ENCODE peak calls at places on chromosomes 6 and 20, in six cellular contexts. One of them, this sample, is unnamed.

GRCh38 chr6:149483302-149483701 is 1.5 kb downstream of the ZC3H12D start:
- DNase-seq in GM23338: no peak
- DNase-seq in HCT116: no peak
- DNase-seq in PC-3: no peak
- DNase-seq in hepatocyte: no peak
- DNase-seq in SK-N-SH: no peak
- DNase-seq in this sample: no peak

GRCh38 chr6:127177030-127177928 is 58.8 kb downstream of the RSPO3 start:
- DNase-seq in GM23338: no peak
- DNase-seq in HCT116: no peak
- DNase-seq in PC-3: no peak
- DNase-seq in hepatocyte: no peak
- DNase-seq in SK-N-SH: no peak
- DNase-seq in this sample: no peak

GRCh38 chr20:32210206-32210605 is 2.5 kb downstream of the POFUT1 start:
- DNase-seq in GM23338: no peak
- DNase-seq in HCT116: no peak
- DNase-seq in PC-3: no peak
- DNase-seq in hepatocyte: no peak
- DNase-seq in SK-N-SH: no peak
- DNase-seq in this sample: no peak

GRCh38 chr6:72386324-72386723 is 235.5 kb upstream of the KCNQ5 start:
- DNase-seq in GM23338: no peak
- DNase-seq in HCT116: no peak
- DNase-seq in PC-3: no peak
- DNase-seq in hepatocyte: no peak
- DNase-seq in SK-N-SH: no peak
- DNase-seq in this sample: no peak

GRCh38 chr20:46512943-46513844 is at the start of gene ZNF334:
- DNase-seq in GM23338: peak
- DNase-seq in HCT116: no peak
- DNase-seq in PC-3: peak
- DNase-seq in hepatocyte: peak
- DNase-seq in SK-N-SH: peak
- DNase-seq in this sample: peak

GRCh38 chr20:20363449-20364015 is 4.4 kb upstream of the INSM1 start:
- DNase-seq in GM23338: peak
- DNase-seq in HCT116: no peak
- DNase-seq in PC-3: no peak
- DNase-seq in hepatocyte: no peak
- DNase-seq in SK-N-SH: no peak
- DNase-seq in this sample: peak

GRCh38 chr6:139114741-139115140 is 20.1 kb upstream of the HECA start:
- DNase-seq in GM23338: no peak
- DNase-seq in HCT116: no peak
- DNase-seq in PC-3: no peak
- DNase-seq in hepatocyte: no peak
- DNase-seq in SK-N-SH: no peak
- DNase-seq in this sample: no peak

GRCh38 chr6:156420172-156420993 is 356.8 kb upstream of the ARID1B start:
- DNase-seq in GM23338: no peak
- DNase-seq in HCT116: no peak
- DNase-seq in PC-3: no peak
- DNase-seq in hepatocyte: no peak
- DNase-seq in SK-N-SH: no peak
- DNase-seq in this sample: no peak

GRCh38 chr20:61520761-61521460 is 268.9 kb downstream of the CDH4 start:
- DNase-seq in GM23338: no peak
- DNase-seq in HCT116: no peak
- DNase-seq in PC-3: no peak
- DNase-seq in hepatocyte: no peak
- DNase-seq in SK-N-SH: no peak
- DNase-seq in this sample: no peak

GRCh38 chr20:18428490-18429173 is 38.2 kb downstream of the DZANK1 start:
- DNase-seq in GM23338: no peak
- DNase-seq in HCT116: no peak
- DNase-seq in PC-3: peak
- DNase-seq in hepatocyte: peak
- DNase-seq in SK-N-SH: no peak
- DNase-seq in this sample: no peak

GRCh38 chr20:237479-237878 is 10.4 kb downstream of the DEFB129 start:
- DNase-seq in GM23338: no peak
- DNase-seq in HCT116: no peak
- DNase-seq in PC-3: no peak
- DNase-seq in hepatocyte: no peak
- DNase-seq in SK-N-SH: no peak
- DNase-seq in this sample: no peak

GRCh38 chr6:154602296-154602695 is 91.8 kb upstream of the CNKSR3 start:
- DNase-seq in GM23338: no peak
- DNase-seq in HCT116: no peak
- DNase-seq in PC-3: no peak
- DNase-seq in hepatocyte: no peak
- DNase-seq in SK-N-SH: no peak
- DNase-seq in this sample: no peak

GRCh38 chr6:129730477-129731165 is 20.6 kb upstream of the ARHGAP18 start:
- DNase-seq in GM23338: peak
- DNase-seq in HCT116: no peak
- DNase-seq in PC-3: peak
- DNase-seq in hepatocyte: peak
- DNase-seq in SK-N-SH: no peak
- DNase-seq in this sample: peak

GRCh38 chr6:132004668-132005067 is 53.5 kb upstream of the CCN2 start:
- DNase-seq in GM23338: no peak
- DNase-seq in HCT116: no peak
- DNase-seq in PC-3: no peak
- DNase-seq in hepatocyte: no peak
- DNase-seq in SK-N-SH: no peak
- DNase-seq in this sample: no peak

GRCh38 chr6:111361648-111362047 is 121.4 kb downstream of the REV3L start:
- DNase-seq in GM23338: peak
- DNase-seq in HCT116: peak
- DNase-seq in PC-3: peak
- DNase-seq in hepatocyte: peak
- DNase-seq in SK-N-SH: peak
- DNase-seq in this sample: peak

GRCh38 chr20:24650091-24650490 is 180.7 kb downstream of the SYNDIG1 start:
- DNase-seq in GM23338: no peak
- DNase-seq in HCT116: no peak
- DNase-seq in PC-3: peak
- DNase-seq in hepatocyte: peak
- DNase-seq in SK-N-SH: no peak
- DNase-seq in this sample: no peak

GRCh38 chr6:88843040-88843439 is 120.4 kb downstream of the RNGTT start:
- DNase-seq in GM23338: no peak
- DNase-seq in HCT116: no peak
- DNase-seq in PC-3: peak
- DNase-seq in hepatocyte: no peak
- DNase-seq in SK-N-SH: no peak
- DNase-seq in this sample: no peak

GRCh38 chr6:49322861-49323260 is 140.2 kb downstream of the MMUT start:
- DNase-seq in GM23338: no peak
- DNase-seq in HCT116: no peak
- DNase-seq in PC-3: no peak
- DNase-seq in hepatocyte: no peak
- DNase-seq in SK-N-SH: no peak
- DNase-seq in this sample: no peak

GRCh38 chr6:10478187-10479040 is 42.7 kb upstream of the GCNT2 start:
- DNase-seq in GM23338: peak
- DNase-seq in HCT116: peak
- DNase-seq in PC-3: peak
- DNase-seq in hepatocyte: peak
- DNase-seq in SK-N-SH: peak
- DNase-seq in this sample: peak

GRCh38 chr6:157625764-157626163 is 197.3 kb upstream of the SNX9 start:
- DNase-seq in GM23338: no peak
- DNase-seq in HCT116: no peak
- DNase-seq in PC-3: no peak
- DNase-seq in hepatocyte: no peak
- DNase-seq in SK-N-SH: no peak
- DNase-seq in this sample: no peak

DNA sequence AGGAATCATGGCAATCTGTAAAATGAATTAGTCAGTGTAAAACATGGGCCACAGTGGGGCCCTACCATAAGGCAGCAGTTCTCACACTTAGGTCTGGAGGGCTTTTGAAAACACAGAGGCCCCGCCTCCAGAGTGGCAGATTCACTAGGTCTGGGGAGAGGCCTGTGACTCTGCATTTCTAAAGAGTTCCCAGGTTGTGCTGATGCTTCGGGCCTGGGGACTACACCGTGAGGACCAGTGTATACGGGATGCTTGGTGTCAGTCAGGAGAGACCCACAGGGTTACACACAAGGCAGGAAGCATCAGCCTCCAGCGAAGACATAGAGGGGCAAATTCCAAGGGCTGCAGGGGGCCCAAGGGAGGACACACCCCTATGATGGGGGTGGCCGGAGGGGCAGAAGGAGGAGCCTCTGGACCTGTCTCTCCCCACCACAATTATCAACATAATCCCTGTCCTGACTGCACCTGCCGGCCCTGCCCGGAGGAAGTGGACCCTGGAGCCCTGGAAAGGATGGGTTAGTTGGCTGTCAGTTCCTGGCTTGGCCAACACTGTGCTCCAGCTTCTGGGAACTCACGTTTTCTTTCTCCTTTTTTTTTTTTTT is 46.7 kb downstream of the FGD2 start:
- DNase-seq in GM23338: peak
- DNase-seq in HCT116: no peak
- DNase-seq in PC-3: no peak
- DNase-seq in hepatocyte: no peak
- DNase-seq in SK-N-SH: no peak
- DNase-seq in this sample: peak
- TF ChIP-seq EZH2phosphoT487 in GM23338: no peak
- TF ChIP-seq EZH2phosphoT487 in HCT116: no peak
- TF ChIP-seq EZH2phosphoT487 in PC-3: no peak
- TF ChIP-seq EZH2phosphoT487 in hepatocyte: no peak
- TF ChIP-seq EZH2phosphoT487 in SK-N-SH: no peak
- TF ChIP-seq EZH2phosphoT487 in this sample: no peak

DNA sequence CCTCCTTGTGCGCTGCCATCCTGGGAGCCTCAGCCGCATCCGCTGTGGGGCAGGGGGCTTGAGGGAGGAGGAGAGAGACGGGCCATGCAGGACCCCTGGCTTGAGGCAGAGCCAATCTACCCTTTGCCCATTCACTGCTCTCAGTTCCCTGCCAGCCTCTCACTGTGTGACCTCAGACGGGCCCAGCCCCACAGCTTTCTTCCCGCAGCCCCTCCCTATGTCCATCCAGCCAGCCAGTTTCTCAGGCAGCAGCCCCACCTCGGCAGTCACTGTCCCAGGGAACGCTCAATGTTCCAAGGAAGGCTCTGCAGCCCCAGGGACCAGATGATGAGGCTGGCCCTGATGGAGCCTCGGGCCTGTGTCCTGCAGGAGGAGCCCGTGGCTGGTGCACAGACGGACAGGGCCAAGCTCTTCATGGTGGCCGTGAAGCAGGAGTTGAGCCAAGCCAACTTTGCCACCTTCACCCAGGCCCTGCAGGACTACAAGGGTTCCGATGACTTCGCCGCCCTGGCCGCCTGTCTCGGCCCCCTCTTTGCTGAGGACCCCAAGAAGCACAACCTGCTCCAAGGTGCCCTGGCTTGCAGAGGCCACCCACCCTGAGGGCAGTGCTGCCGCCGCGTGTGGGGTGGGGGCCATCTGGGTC is 3.9 kb upstream of the TNFRSF6B start:
- DNase-seq in GM23338: no peak
- DNase-seq in HCT116: no peak
- DNase-seq in PC-3: peak
- DNase-seq in hepatocyte: no peak
- DNase-seq in SK-N-SH: no peak
- DNase-seq in this sample: no peak
- TF ChIP-seq EZH2phosphoT487 in GM23338: no peak
- TF ChIP-seq EZH2phosphoT487 in HCT116: no peak
- TF ChIP-seq EZH2phosphoT487 in PC-3: no peak
- TF ChIP-seq EZH2phosphoT487 in hepatocyte: no peak
- TF ChIP-seq EZH2phosphoT487 in SK-N-SH: no peak
- TF ChIP-seq EZH2phosphoT487 in this sample: no peak

DNA sequence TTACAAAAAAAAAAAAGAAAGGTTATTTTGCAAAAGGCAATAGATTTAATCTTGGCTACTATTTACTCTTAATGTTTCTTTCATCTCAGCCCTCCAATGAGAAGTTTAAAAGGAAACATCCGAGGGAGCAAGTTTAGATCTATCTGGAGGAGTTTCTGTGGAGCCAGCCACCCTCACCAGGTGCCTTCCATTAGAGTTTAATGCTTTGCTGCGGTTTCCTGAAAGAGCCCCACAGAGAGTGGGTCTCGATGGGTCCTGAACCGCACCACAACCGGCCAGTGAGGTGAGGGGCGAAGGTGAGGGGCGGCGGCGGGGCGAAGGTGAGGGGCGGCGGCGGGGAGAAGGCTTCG is 594 bp downstream of the PRKN start:
- DNase-seq in GM23338: no peak
- DNase-seq in HCT116: no peak
- DNase-seq in PC-3: peak
- DNase-seq in hepatocyte: no peak
- DNase-seq in SK-N-SH: no peak
- DNase-seq in this sample: no peak
- TF ChIP-seq EZH2phosphoT487 in GM23338: no peak
- TF ChIP-seq EZH2phosphoT487 in HCT116: no peak
- TF ChIP-seq EZH2phosphoT487 in PC-3: no peak
- TF ChIP-seq EZH2phosphoT487 in hepatocyte: no peak
- TF ChIP-seq EZH2phosphoT487 in SK-N-SH: no peak
- TF ChIP-seq EZH2phosphoT487 in this sample: no peak

DNA sequence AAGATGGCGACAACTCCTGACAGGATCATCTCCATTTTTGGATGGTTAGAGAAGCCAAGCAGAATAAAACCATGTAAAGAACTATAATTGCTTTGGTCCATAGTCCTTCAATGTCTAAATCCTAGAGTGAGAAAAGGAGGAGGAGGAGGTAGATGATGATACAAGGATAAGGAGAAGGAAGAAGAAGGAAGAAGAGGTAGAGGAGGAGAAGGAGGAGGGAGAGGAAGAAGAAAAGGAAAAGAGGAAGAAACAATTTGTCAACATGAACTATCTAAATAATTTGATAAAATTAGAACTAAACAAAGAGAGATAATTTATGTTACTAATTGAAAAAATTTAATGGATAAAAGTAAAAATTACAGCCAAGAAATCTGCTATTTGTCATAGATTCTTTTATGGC is at the start of gene OR2W1:
- DNase-seq in GM23338: no peak
- DNase-seq in HCT116: no peak
- DNase-seq in PC-3: no peak
- DNase-seq in hepatocyte: no peak
- DNase-seq in SK-N-SH: no peak
- DNase-seq in this sample: no peak
- TF ChIP-seq EZH2phosphoT487 in GM23338: no peak
- TF ChIP-seq EZH2phosphoT487 in HCT116: no peak
- TF ChIP-seq EZH2phosphoT487 in PC-3: no peak
- TF ChIP-seq EZH2phosphoT487 in hepatocyte: no peak
- TF ChIP-seq EZH2phosphoT487 in SK-N-SH: no peak
- TF ChIP-seq EZH2phosphoT487 in this sample: no peak

GRCh38 chr20:14493408-14493807 is 156.0 kb upstream of the FLRT3 start:
- DNase-seq in GM23338: no peak
- DNase-seq in HCT116: no peak
- DNase-seq in PC-3: no peak
- DNase-seq in hepatocyte: no peak
- DNase-seq in SK-N-SH: no peak
- DNase-seq in this sample: no peak
- TF ChIP-seq EZH2phosphoT487 in GM23338: no peak
- TF ChIP-seq EZH2phosphoT487 in HCT116: no peak
- TF ChIP-seq EZH2phosphoT487 in PC-3: no peak
- TF ChIP-seq EZH2phosphoT487 in hepatocyte: no peak
- TF ChIP-seq EZH2phosphoT487 in SK-N-SH: no peak
- TF ChIP-seq EZH2phosphoT487 in this sample: no peak

GRCh38 chr6:74991573-74992332 is 214.1 kb downstream of the COL12A1 start:
- DNase-seq in GM23338: peak
- DNase-seq in HCT116: no peak
- DNase-seq in PC-3: peak
- DNase-seq in hepatocyte: no peak
- DNase-seq in SK-N-SH: no peak
- DNase-seq in this sample: peak
- TF ChIP-seq EZH2phosphoT487 in GM23338: no peak
- TF ChIP-seq EZH2phosphoT487 in HCT116: no peak
- TF ChIP-seq EZH2phosphoT487 in PC-3: no peak
- TF ChIP-seq EZH2phosphoT487 in hepatocyte: no peak
- TF ChIP-seq EZH2phosphoT487 in SK-N-SH: no peak
- TF ChIP-seq EZH2phosphoT487 in this sample: no peak

This sample was measured in neural progenitor cell.